ENCODE peak calls at places on chromosome 19, in eight cellular contexts. One of them, this sample, is unnamed.

GRCh38 chr19:52567921-52568320 is 2.2 kb upstream of the ZNF701 start:
- DNase-seq in cardiac muscle cell: no peak
- DNase-seq in lower leg skin: no peak
- DNase-seq in germinal center: no peak
- DNase-seq in OCI-LY7: no peak
- DNase-seq in stimulated activated CD4-positive, alpha-beta T cell treated with anti-CD3 and anti-CD28 coated beads, TNF-alpha, amount 100 ng/mL, for 1 hour: no peak
- DNase-seq in activated CD4-positive, CD25-positive, alpha-beta regulatory T cell treated with anti-CD3 and anti-CD28 coated beads, Interleukin-2, amount 50 U/mL, for 72 hours: no peak
- DNase-seq in T-helper 2 cell: no peak
- DNase-seq in this sample: no peak

GRCh38 chr19:307111-307531 is 15.9 kb upstream of the PLPP2 start:
- DNase-seq in cardiac muscle cell: no peak
- DNase-seq in lower leg skin: peak; percentile 86
- DNase-seq in germinal center: no peak
- DNase-seq in OCI-LY7: no peak
- DNase-seq in stimulated activated CD4-positive, alpha-beta T cell treated with anti-CD3 and anti-CD28 coated beads, TNF-alpha, amount 100 ng/mL, for 1 hour: no peak
- DNase-seq in activated CD4-positive, CD25-positive, alpha-beta regulatory T cell treated with anti-CD3 and anti-CD28 coated beads, Interleukin-2, amount 50 U/mL, for 72 hours: no peak
- DNase-seq in T-helper 2 cell: no peak
- DNase-seq in this sample: no peak

GRCh38 chr19:53865523-53865917 is 2.2 kb upstream of the MYADM start:
- DNase-seq in cardiac muscle cell: no peak
- DNase-seq in lower leg skin: no peak
- DNase-seq in germinal center: no peak
- DNase-seq in OCI-LY7: no peak
- DNase-seq in stimulated activated CD4-positive, alpha-beta T cell treated with anti-CD3 and anti-CD28 coated beads, TNF-alpha, amount 100 ng/mL, for 1 hour: no peak
- DNase-seq in activated CD4-positive, CD25-positive, alpha-beta regulatory T cell treated with anti-CD3 and anti-CD28 coated beads, Interleukin-2, amount 50 U/mL, for 72 hours: no peak
- DNase-seq in T-helper 2 cell: no peak
- DNase-seq in this sample: no peak

GRCh38 chr19:8304841-8305621 is 3.1 kb downstream of the CD320 start:
- DNase-seq in cardiac muscle cell: no peak
- DNase-seq in lower leg skin: peak; percentile 86
- DNase-seq in germinal center: no peak
- DNase-seq in OCI-LY7: peak; percentile 58
- DNase-seq in stimulated activated CD4-positive, alpha-beta T cell treated with anti-CD3 and anti-CD28 coated beads, TNF-alpha, amount 100 ng/mL, for 1 hour: no peak
- DNase-seq in activated CD4-positive, CD25-positive, alpha-beta regulatory T cell treated with anti-CD3 and anti-CD28 coated beads, Interleukin-2, amount 50 U/mL, for 72 hours: peak; percentile 37
- DNase-seq in T-helper 2 cell: no peak
- DNase-seq in this sample: no peak

GRCh38 chr19:51737924-51738323 is 13.8 kb downstream of the FPR1 start:
- DNase-seq in cardiac muscle cell: no peak
- DNase-seq in lower leg skin: no peak
- DNase-seq in germinal center: no peak
- DNase-seq in OCI-LY7: no peak
- DNase-seq in stimulated activated CD4-positive, alpha-beta T cell treated with anti-CD3 and anti-CD28 coated beads, TNF-alpha, amount 100 ng/mL, for 1 hour: no peak
- DNase-seq in activated CD4-positive, CD25-positive, alpha-beta regulatory T cell treated with anti-CD3 and anti-CD28 coated beads, Interleukin-2, amount 50 U/mL, for 72 hours: no peak
- DNase-seq in T-helper 2 cell: no peak
- DNase-seq in this sample: no peak

GRCh38 chr19:14840206-14840605 is 5.2 kb upstream of the OR7A5 start:
- DNase-seq in cardiac muscle cell: no peak
- DNase-seq in lower leg skin: no peak
- DNase-seq in germinal center: no peak
- DNase-seq in OCI-LY7: no peak
- DNase-seq in stimulated activated CD4-positive, alpha-beta T cell treated with anti-CD3 and anti-CD28 coated beads, TNF-alpha, amount 100 ng/mL, for 1 hour: no peak
- DNase-seq in activated CD4-positive, CD25-positive, alpha-beta regulatory T cell treated with anti-CD3 and anti-CD28 coated beads, Interleukin-2, amount 50 U/mL, for 72 hours: no peak
- DNase-seq in T-helper 2 cell: no peak
- DNase-seq in this sample: no peak

GRCh38 chr19:13478576-13478975 is 27.7 kb downstream of the CACNA1A start:
- DNase-seq in cardiac muscle cell: no peak
- DNase-seq in lower leg skin: no peak
- DNase-seq in germinal center: no peak
- DNase-seq in OCI-LY7: no peak
- DNase-seq in stimulated activated CD4-positive, alpha-beta T cell treated with anti-CD3 and anti-CD28 coated beads, TNF-alpha, amount 100 ng/mL, for 1 hour: no peak
- DNase-seq in activated CD4-positive, CD25-positive, alpha-beta regulatory T cell treated with anti-CD3 and anti-CD28 coated beads, Interleukin-2, amount 50 U/mL, for 72 hours: no peak
- DNase-seq in T-helper 2 cell: no peak
- DNase-seq in this sample: no peak

GRCh38 chr19:6227156-6227940 is 52.4 kb downstream of the MLLT1 start:
- DNase-seq in cardiac muscle cell: no peak
- DNase-seq in lower leg skin: no peak
- DNase-seq in germinal center: no peak
- DNase-seq in OCI-LY7: no peak
- DNase-seq in stimulated activated CD4-positive, alpha-beta T cell treated with anti-CD3 and anti-CD28 coated beads, TNF-alpha, amount 100 ng/mL, for 1 hour: no peak
- DNase-seq in activated CD4-positive, CD25-positive, alpha-beta regulatory T cell treated with anti-CD3 and anti-CD28 coated beads, Interleukin-2, amount 50 U/mL, for 72 hours: no peak
- DNase-seq in T-helper 2 cell: no peak
- DNase-seq in this sample: no peak

GRCh38 chr19:18112989-18113478 is 15.5 kb downstream of the MAST3 start:
- DNase-seq in cardiac muscle cell: peak; percentile 88
- DNase-seq in lower leg skin: peak; percentile 96
- DNase-seq in germinal center: peak; percentile 67
- DNase-seq in OCI-LY7: peak; percentile 81
- DNase-seq in stimulated activated CD4-positive, alpha-beta T cell treated with anti-CD3 and anti-CD28 coated beads, TNF-alpha, amount 100 ng/mL, for 1 hour: peak; percentile 41
- DNase-seq in activated CD4-positive, CD25-positive, alpha-beta regulatory T cell treated with anti-CD3 and anti-CD28 coated beads, Interleukin-2, amount 50 U/mL, for 72 hours: peak; percentile 74
- DNase-seq in T-helper 2 cell: peak; percentile 49
- DNase-seq in this sample: peak; percentile 74

GRCh38 chr19:41588497-41589209 is 12.7 kb downstream of the CEACAM21 start:
- DNase-seq in cardiac muscle cell: peak; percentile 48
- DNase-seq in lower leg skin: no peak
- DNase-seq in germinal center: peak; percentile 26
- DNase-seq in OCI-LY7: peak; percentile 28
- DNase-seq in stimulated activated CD4-positive, alpha-beta T cell treated with anti-CD3 and anti-CD28 coated beads, TNF-alpha, amount 100 ng/mL, for 1 hour: no peak
- DNase-seq in activated CD4-positive, CD25-positive, alpha-beta regulatory T cell treated with anti-CD3 and anti-CD28 coated beads, Interleukin-2, amount 50 U/mL, for 72 hours: no peak
- DNase-seq in T-helper 2 cell: no peak
- DNase-seq in this sample: no peak

GRCh38 chr19:51861870-51862622 is 25.7 kb downstream of the ZNF577 start:
- DNase-seq in cardiac muscle cell: no peak
- DNase-seq in lower leg skin: no peak
- DNase-seq in germinal center: no peak
- DNase-seq in OCI-LY7: no peak
- DNase-seq in stimulated activated CD4-positive, alpha-beta T cell treated with anti-CD3 and anti-CD28 coated beads, TNF-alpha, amount 100 ng/mL, for 1 hour: no peak
- DNase-seq in activated CD4-positive, CD25-positive, alpha-beta regulatory T cell treated with anti-CD3 and anti-CD28 coated beads, Interleukin-2, amount 50 U/mL, for 72 hours: no peak
- DNase-seq in T-helper 2 cell: no peak
- DNase-seq in this sample: no peak

GRCh38 chr19:55690769-55691545 is 15.9 kb downstream of the EPN1 start:
- DNase-seq in cardiac muscle cell: no peak
- DNase-seq in lower leg skin: peak; percentile 74
- DNase-seq in germinal center: no peak
- DNase-seq in OCI-LY7: no peak
- DNase-seq in stimulated activated CD4-positive, alpha-beta T cell treated with anti-CD3 and anti-CD28 coated beads, TNF-alpha, amount 100 ng/mL, for 1 hour: no peak
- DNase-seq in activated CD4-positive, CD25-positive, alpha-beta regulatory T cell treated with anti-CD3 and anti-CD28 coated beads, Interleukin-2, amount 50 U/mL, for 72 hours: no peak
- DNase-seq in T-helper 2 cell: no peak
- DNase-seq in this sample: no peak